ENCODE peak calls at places on chromosomes 13 and 19, in seven cellular contexts. Z is LHCN-M2; S is CD8-positive, alpha-beta T cell; Y is MCF 10A; M is pancreas; L is stimulated activated CD8-positive, alpha-beta memory T cell treated with anti-CD3 and anti-CD28 coated beads, Interleukin-15, amount 100 ng/mL, for 48 hours; K is body of pancreas. I is an unnamed sample.

GRCh38 chr13:20782116-20782708 is 8.5 kb upstream of the EEF1AKMT1 start:
- DNase-seq in Z (no peak), S (no peak), Y (no peak), M (no peak), L (no peak), K (no peak), I (no peak)

GRCh38 chr13:20609145-20609544 is 42.2 kb downstream of the IFT88 start:
- DNase-seq in Z (peak; percentile 68), S (no peak), Y (peak; percentile 68), M (no peak), L (no peak), K (no peak), I (peak; percentile 87)

GRCh38 chr19:10270180-10270615 is 722 bp upstream of the ICAM1 start:
- DNase-seq in Z (no peak), S (peak; percentile 53), Y (peak; percentile 25), M (no peak), L (peak; percentile 83), K (peak; percentile 50), I (no peak)

GRCh38 chr19:16325671-16326400 is 1.2 kb downstream of the KLF2 start:
- DNase-seq in Z (no peak), S (peak; percentile 59), Y (no peak), M (peak; percentile 52), L (no peak), K (no peak), I (no peak)

GRCh38 chr13:47801555-47801954 is 199.5 kb downstream of the SUCLA2 start:
- DNase-seq in Z (no peak), S (no peak), Y (no peak), M (no peak), L (no peak), K (no peak), I (no peak)

GRCh38 chr19:18832331-18833140 is 777 bp downstream of the UPF1 start:
- DNase-seq in Z (no peak), S (no peak), Y (peak; percentile 44), M (peak; percentile 56), L (no peak), K (peak; percentile 43), I (peak; percentile 28)

GRCh38 chr13:93726173-93727019 is 499.8 kb downstream of the GPC6 start:
- DNase-seq in Z (no peak), S (no peak), Y (no peak), M (no peak), L (no peak), K (no peak), I (no peak)

GRCh38 chr19:53422551-53422950 is 9.2 kb upstream of the ZNF761 start:
- DNase-seq in Z (no peak), S (no peak), Y (no peak), M (no peak), L (no peak), K (no peak), I (no peak)

GRCh38 chr19:29836409-29836825 is 24.6 kb downstream of the CCNE1 start:
- DNase-seq in Z (no peak), S (no peak), Y (no peak), M (no peak), L (peak; percentile 59), K (no peak), I (peak; percentile 64)

GRCh38 chr19:34972163-34972705 is 8.2 kb upstream of the ZNF792 start:
- DNase-seq in Z (no peak), S (no peak), Y (no peak), M (peak; percentile 3), L (no peak), K (no peak), I (no peak)

GRCh38 chr13:30421093-30422055 is 919 bp upstream of the UBE2L5 start:
- DNase-seq in Z (peak; percentile 75), S (peak; percentile 15), Y (peak; percentile 81), M (peak; percentile 87), L (no peak), K (peak; percentile 84), I (peak; percentile 81)

GRCh38 chr13:38013676-38014075 is 144.1 kb upstream of the TRPC4 start:
- DNase-seq in Z (no peak), S (no peak), Y (no peak), M (no peak), L (no peak), K (no peak), I (no peak)

GRCh38 chr13:59906413-59907027 is 257.2 kb downstream of the DIAPH3 start:
- DNase-seq in Z (peak; percentile 54), S (no peak), Y (peak; percentile 43), M (no peak), L (no peak), K (no peak), I (peak; percentile 40)

GRCh38 chr13:32116210-32116609 is 84.6 kb downstream of the FRY start:
- DNase-seq in Z (no peak), S (no peak), Y (no peak), M (no peak), L (no peak), K (no peak), I (no peak)

GRCh38 chr13:21556051-21556450 is 47.9 kb downstream of the MICU2 start:
- DNase-seq in Z (no peak), S (no peak), Y (no peak), M (no peak), L (no peak), K (no peak), I (no peak)